ENCODE peak calls at places on chromosomes 2 and 18, in five cellular contexts. S, A, Z, H and T are unnamed samples.

GRCh38 chr2:47062721-47063120 is 92.4 kb downstream of the STPG4 start:
- DNase-seq in S (no peak), A (no peak), Z (no peak), H (no peak), T (no peak)

GRCh38 chr18:31683968-31684278 is 458 bp downstream of the B4GALT6 start:
- DNase-seq in S (no peak), A (no peak), Z (no peak), H (no peak), T (no peak)

GRCh38 chr2:176147215-176147789 is 4.0 kb upstream of the HOXD4 start:
- DNase-seq in S (no peak), A (no peak), Z (no peak), H (no peak), T (no peak)

GRCh38 chr18:21341141-21341540 is 99.1 kb downstream of the GREB1L start:
- DNase-seq in S (no peak), A (no peak), Z (no peak), H (no peak), T (no peak)

GRCh38 chr2:30127016-30127893 is 19.6 kb upstream of the YPEL5 start:
- DNase-seq in S (no peak), A (no peak), Z (no peak), H (no peak), T (no peak)

GRCh38 chr2:142142595-142142994 is 11.8 kb upstream of the LRP1B start:
- DNase-seq in S (no peak), A (no peak), Z (no peak), H (no peak), T (no peak)

GRCh38 chr18:23114911-23115310 is 20.4 kb upstream of the CABLES1 start:
- DNase-seq in S (no peak), A (no peak), Z (no peak), H (no peak), T (peak)

GRCh38 chr2:67130526-67131309 is 266.4 kb upstream of the ETAA1 start:
- DNase-seq in S (no peak), A (no peak), Z (no peak), H (no peak), T (no peak)

GRCh38 chr2:162067596-162067995 is 6.4 kb downstream of the DPP4 start:
- DNase-seq in S (no peak), A (no peak), Z (no peak), H (no peak), T (no peak)

GRCh38 chr2:159206736-159207380 is 79.6 kb downstream of the WDSUB1 start:
- DNase-seq in S (no peak), A (no peak), Z (no peak), H (no peak), T (no peak)

GRCh38 chr2:1480671-1481076 is 67.4 kb downstream of the TPO start:
- DNase-seq in S (no peak), A (no peak), Z (no peak), H (no peak), T (no peak)

GRCh38 chr2:13581471-13581870 is 864.7 kb downstream of the TRIB2 start:
- DNase-seq in S (no peak), A (no peak), Z (no peak), H (peak), T (no peak)
- TF ChIP-seq HDAC2 in S (no peak), A (no peak), Z (no peak), H (no peak), T (no peak)

DNA sequence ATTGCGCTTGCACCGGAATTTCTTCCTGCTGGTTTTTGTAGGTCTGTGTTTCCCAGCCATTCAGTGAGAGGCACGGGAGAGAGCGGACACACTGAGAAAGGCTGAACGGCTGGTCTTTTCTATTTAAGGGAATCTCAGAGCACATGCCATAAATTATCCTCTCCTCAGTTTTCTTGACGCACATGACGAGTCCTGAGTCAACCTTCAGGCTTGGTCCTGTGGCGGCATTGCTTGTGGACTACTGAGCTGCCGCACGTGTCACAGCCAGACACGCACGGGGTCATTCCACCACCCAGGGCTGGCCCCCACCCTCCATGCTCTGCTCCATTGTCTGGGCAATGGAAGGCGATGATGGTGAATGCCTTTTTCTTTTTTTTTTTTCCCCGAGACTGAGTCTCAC is 519.3 kb upstream of the ID2 start:
- DNase-seq in S (no peak), A (no peak), Z (no peak), H (no peak), T (no peak)
- TF ChIP-seq EP300 in S (no peak), A (no peak), Z (no peak), H (no peak), T (no peak)

GRCh38 chr2:64749446-64749845 is 95.7 kb upstream of the SERTAD2 start:
- DNase-seq in S (no peak), A (no peak), Z (no peak), H (no peak), T (no peak)
- TF ChIP-seq HDAC2 in S (no peak), A (no peak), Z (no peak), H (no peak), T (no peak)

GRCh38 chr2:54878182-54878581 is 154.7 kb downstream of the EML6 start:
- DNase-seq in S (no peak), A (no peak), Z (no peak), H (no peak), T (no peak)

GRCh38 chr2:54879598-54880355 is 156.3 kb downstream of the EML6 start:
- DNase-seq in S (no peak), A (no peak), Z (no peak), H (no peak), T (no peak)

GRCh38 chr2:54879037-54879436 is 155.6 kb downstream of the EML6 start:
- DNase-seq in S (no peak), A (no peak), Z (no peak), H (no peak), T (no peak)

GRCh38 chr2:54881759-54882158 is 158.3 kb downstream of the EML6 start:
- DNase-seq in S (no peak), A (no peak), Z (no peak), H (no peak), T (no peak)

DNA sequence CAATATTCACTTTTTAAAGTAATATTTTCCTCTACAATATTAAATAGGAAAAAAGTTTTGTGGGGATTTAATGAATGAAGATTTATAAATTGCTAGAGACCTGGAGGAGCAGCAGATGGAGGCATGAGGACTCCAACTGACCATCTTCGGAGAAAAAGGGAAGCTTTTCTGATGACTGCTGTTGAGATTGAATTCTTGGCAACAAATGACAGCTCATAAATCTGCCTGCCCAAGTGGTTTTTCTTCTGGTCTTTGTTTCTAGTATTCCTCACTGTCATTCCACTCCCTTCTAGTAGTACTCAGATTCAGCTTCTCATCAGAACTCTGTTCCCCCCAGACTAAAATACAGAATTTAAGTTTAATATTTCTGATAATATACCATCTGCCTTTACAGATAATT is 157.0 kb downstream of the EML6 start:
- DNase-seq in S (no peak), A (no peak), Z (no peak), H (no peak), T (no peak)
- TF ChIP-seq EP300 in S (no peak), A (no peak), Z (no peak), H (no peak), T (no peak)